ENCODE peak calls at places on chromosomes 16 and 17, in five cellular contexts. U, W, R, B and X are unnamed samples.

GRCh38 chr17:8225813-8226535 is 15.6 kb upstream of the AURKB start:
- DNase-seq in R (no peak), U (peak; percentile 84), B (peak; percentile 78), W (peak; percentile 92), X (peak; percentile 70)

GRCh38 chr17:62995377-62995885 is 29.4 kb downstream of the TANC2 start:
- DNase-seq in R (no peak), B (no peak), U (peak; percentile 43), W (peak; percentile 58), X (peak; percentile 26)

GRCh38 chr17:7750321-7750821 is 32.8 kb downstream of the DNAH2 start:
- DNase-seq in B (peak; percentile 86), W (no peak), R (no peak), U (peak; percentile 89), X (no peak)

GRCh38 chr17:29412780-29413565 is 22.8 kb downstream of the TAOK1 start:
- DNase-seq in U (peak; percentile 78), B (peak; percentile 85), R (no peak), W (no peak), X (no peak)

GRCh38 chr17:4968916-4969550 is 1.4 kb upstream of the SPAG7 start:
- DNase-seq in W (peak; percentile 49), U (peak; percentile 95), B (peak; percentile 96), R (no peak), X (no peak)

GRCh38 chr17:72604518-72604917 is 483.7 kb downstream of the SOX9 start:
- DNase-seq in B (no peak), W (no peak), R (no peak), U (no peak), X (no peak)

GRCh38 chr17:82212331-82213250 is at the start of gene CCDC57:
- DNase-seq in U (peak; percentile 68), W (peak; percentile 85), B (peak; percentile 99), R (peak; percentile 85), X (peak; percentile 80)

GRCh38 chr17:81508639-81509047 is 4.0 kb downstream of the ACTG1 start:
- DNase-seq in R (no peak), W (peak; percentile 76), U (peak; percentile 52), B (peak; percentile 85), X (no peak)

GRCh38 chr16:67475051-67475450 is 5.9 kb downstream of the ATP6V0D1 start:
- DNase-seq in U (no peak), W (no peak), R (no peak), B (no peak), X (no peak)

GRCh38 chr17:7550359-7550758 is 1.5 kb downstream of the TNFSF12 start:
- DNase-seq in B (no peak), W (no peak), R (no peak), U (no peak), X (no peak)

GRCh38 chr17:27577884-27578717 is 52.9 kb upstream of the LGALS9 start:
- DNase-seq in R (no peak), W (no peak), B (peak; percentile 85), U (peak; percentile 73), X (no peak)

GRCh38 chr16:30096862-30097563 is 1.0 kb upstream of the YPEL3 start:
- DNase-seq in W (no peak), R (no peak), U (no peak), B (peak; percentile 58), X (no peak)

GRCh38 chr17:34299918-34300600 is 14.5 kb downstream of the CCL11 start:
- DNase-seq in U (peak; percentile 84), W (no peak), B (no peak), R (no peak), X (no peak)

GRCh38 chr17:65532491-65532890 is 29.0 kb downstream of the AXIN2 start:
- DNase-seq in B (peak; percentile 14), W (no peak), R (no peak), U (no peak), X (no peak)

GRCh38 chr17:78323821-78324390 is 36.0 kb downstream of the SOCS3 start:
- DNase-seq in R (no peak), W (no peak), U (no peak), B (peak; percentile 8), X (no peak)

GRCh38 chr16:82010649-82011048 is 621 bp downstream of the SDR42E1 start:
- DNase-seq in R (no peak), B (no peak), W (no peak), U (no peak), X (no peak)

GRCh38 chr16:56936950-56937349 is 5.0 kb downstream of the HERPUD1 start:
- DNase-seq in W (no peak), B (no peak), U (no peak), R (no peak), X (no peak)

GRCh38 chr17:3857261-3858105 is 11.4 kb upstream of the NCBP3 start:
- DNase-seq in R (no peak), B (peak; percentile 76), U (no peak), W (no peak), X (no peak)

GRCh38 chr17:9252525-9252924 is 231.2 kb downstream of the NTN1 start:
- DNase-seq in B (no peak), R (no peak), U (no peak), W (no peak), X (no peak)
- TF ChIP-seq CTCF in B (no peak), R (no peak), U (no peak), W (no peak), X (no peak)

GRCh38 chr17:50908860-50909764 is 43.0 kb upstream of the TOB1 start:
- DNase-seq in W (no peak), B (peak; percentile 65), U (no peak), R (no peak), X (no peak)
- TF ChIP-seq CTCF in W (no peak), B (no peak), U (no peak), R (no peak), X (no peak)

GRCh38 chr17:49976163-49976827 is 7.3 kb downstream of the DLX4 start:
- DNase-seq in R (no peak), B (peak; percentile 84), U (no peak), W (no peak), X (no peak)

GRCh38 chr17:49976828-49977202 is 7.8 kb downstream of the DLX4 start:
- DNase-seq in U (no peak), B (peak; percentile 30), R (no peak), W (no peak), X (no peak)

GRCh38 chr17:49978501-49978900 is 9.5 kb downstream of the DLX4 start:
- DNase-seq in B (peak; percentile 30), R (no peak), W (no peak), U (no peak), X (no peak)

GRCh38 chr17:49979748-49980479 is 10.9 kb downstream of the DLX4 start:
- DNase-seq in W (no peak), U (no peak), R (no peak), B (peak; percentile 92), X (no peak)

DNA sequence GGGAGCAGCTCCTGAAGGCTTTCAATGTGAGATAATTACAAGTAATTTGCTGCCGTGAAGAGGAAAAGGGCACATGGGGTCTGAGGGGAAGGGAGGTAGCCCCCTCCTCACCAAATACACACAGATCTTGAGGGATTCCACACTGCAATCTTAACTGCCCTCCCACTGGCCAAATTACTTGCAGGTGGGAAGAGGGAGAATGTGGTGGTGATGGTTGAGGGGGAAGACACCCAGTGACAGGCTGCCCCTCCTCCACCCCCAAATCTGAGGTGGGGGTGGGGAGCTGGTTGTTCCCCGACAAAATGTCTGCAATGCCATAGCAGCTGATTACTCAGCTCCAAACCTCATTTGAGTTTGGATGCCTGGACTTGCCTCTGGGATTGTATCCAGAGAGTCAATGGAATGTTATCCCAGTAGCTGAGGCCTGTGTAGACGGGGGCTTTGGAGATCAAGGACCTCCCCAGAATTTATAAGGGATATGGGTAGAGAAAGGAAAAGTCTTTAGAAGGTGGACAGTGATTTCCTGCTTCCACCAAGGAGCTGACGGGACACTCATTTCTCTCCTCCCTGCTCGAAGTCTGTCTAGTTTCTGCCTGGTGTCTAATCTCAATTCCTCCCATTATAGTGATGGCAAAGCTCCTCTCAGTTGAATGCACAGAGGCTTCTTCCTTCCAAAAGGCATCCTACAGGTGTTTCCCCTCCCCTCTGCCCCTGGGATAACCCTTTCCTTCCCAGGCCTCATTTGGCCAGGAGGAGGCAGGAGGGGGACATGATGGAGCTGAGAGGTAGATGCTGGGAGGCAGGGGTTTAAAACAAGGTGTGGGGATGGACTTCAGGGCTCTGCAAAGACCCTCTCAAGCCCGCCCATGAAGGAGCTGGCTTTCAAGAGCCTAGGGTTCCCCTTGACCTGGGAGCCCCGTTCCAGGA is 8.7 kb downstream of the DLX4 start:
- DNase-seq in R (no peak), W (no peak), U (no peak), B (peak; percentile 87), X (no peak)
- TF ChIP-seq CTCF in R (no peak), W (no peak), U (no peak), B (no peak), X (no peak)

GRCh38 chr17:40312893-40313659 is 4.1 kb downstream of the RARA start:
- DNase-seq in W (no peak), R (peak; percentile 28), U (no peak), B (no peak), X (no peak)

GRCh38 chr17:40313660-40314556 is 4.9 kb downstream of the RARA start:
- DNase-seq in R (no peak), B (peak; percentile 75), U (no peak), W (peak; percentile 61), X (no peak)

GRCh38 chr17:40315206-40315605 is 6.2 kb downstream of the RARA start:
- DNase-seq in B (no peak), W (no peak), U (no peak), R (peak; percentile 8), X (no peak)

GRCh38 chr17:40315678-40316570 is 6.9 kb downstream of the RARA start:
- DNase-seq in W (no peak), U (no peak), B (peak; percentile 82), R (peak; percentile 31), X (no peak)

DNA sequence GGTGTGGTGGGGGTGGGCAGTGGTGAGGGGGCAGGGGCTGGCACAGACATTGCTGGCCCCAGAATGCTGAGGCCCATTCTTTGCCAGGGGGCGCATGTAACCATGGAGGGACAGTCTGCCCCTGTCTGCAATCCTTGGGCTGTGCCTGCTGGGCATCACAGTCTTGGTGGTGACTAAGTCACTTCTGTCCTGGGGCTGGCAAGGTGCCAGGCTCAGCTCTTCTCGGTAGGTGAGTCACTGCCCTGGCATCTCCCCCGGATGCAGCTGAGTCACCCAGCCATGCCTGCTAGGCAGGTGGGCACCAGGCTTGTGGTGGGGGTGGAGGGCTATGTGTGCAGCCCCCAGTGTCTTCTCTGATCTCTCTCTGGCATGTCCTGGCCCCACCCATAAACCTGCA is 5.6 kb downstream of the RARA start:
- DNase-seq in W (peak; percentile 98), B (peak; percentile 97), U (peak; percentile 91), R (peak; percentile 73), X (no peak)
- TF ChIP-seq CTCF in W (peak; percentile 14), B (no peak), U (no peak), R (no peak), X (no peak)